ENCODE peak calls at places on chromosomes 16 and 17, in six cellular contexts. V, G, K, S, N and Q are unnamed samples.

GRCh38 chr17:40498281-40499084 is 2.9 kb downstream of the TNS4 start:
- DNase-seq in S (no peak), G (no peak), K (no peak), N (no peak), V (no peak), Q (no peak)

GRCh38 chr17:47995241-47995935 is 24.5 kb downstream of the CDK5RAP3 start:
- DNase-seq in K (no peak), S (no peak), G (no peak), N (no peak), V (no peak), Q (no peak)

GRCh38 chr16:70482624-70483023 is 28.2 kb downstream of the FCSK start:
- DNase-seq in S (no peak), N (no peak), V (no peak), K (no peak), G (no peak), Q (no peak)

GRCh38 chr17:58364270-58364942 is 12.4 kb upstream of the SUPT4H1 start:
- DNase-seq in S (peak; percentile 50), G (no peak), V (no peak), N (no peak), K (no peak), Q (no peak)

GRCh38 chr17:46135879-46136562 is 57.2 kb downstream of the KANSL1 start:
- DNase-seq in V (no peak), N (no peak), S (no peak), K (no peak), G (no peak), Q (no peak)

GRCh38 chr17:44266402-44267164 is 1.4 kb downstream of the SLC4A1 start:
- DNase-seq in K (no peak), G (no peak), V (no peak), S (no peak), N (no peak), Q (no peak)

GRCh38 chr17:64129515-64129764 is 504 bp downstream of the ERN1 start:
- DNase-seq in V (no peak), N (no peak), S (no peak), G (no peak), K (no peak), Q (no peak)

GRCh38 chr17:58363457-58364185 is 11.6 kb upstream of the SUPT4H1 start:
- DNase-seq in K (no peak), G (no peak), S (no peak), N (no peak), V (no peak), Q (no peak)

GRCh38 chr17:17063546-17064122 is 21.4 kb downstream of the MPRIP start:
- DNase-seq in K (no peak), S (no peak), G (peak; percentile 60), V (no peak), N (no peak), Q (peak; percentile 94)

GRCh38 chr17:30332057-30332542 is 1.8 kb downstream of the TMIGD1 start:
- DNase-seq in K (no peak), N (peak; percentile 14), S (peak; percentile 45), G (no peak), V (peak; percentile 22), Q (no peak)

GRCh38 chr17:37177234-37177633 is 198.6 kb upstream of the C17orf78 start:
- DNase-seq in N (no peak), V (no peak), S (no peak), G (no peak), K (no peak), Q (no peak)

GRCh38 chr16:19481769-19482168 is 40.1 kb downstream of the GDE1 start:
- DNase-seq in V (no peak), K (no peak), N (no peak), S (no peak), G (no peak), Q (no peak)

GRCh38 chr17:16293918-16294317 is 59.4 kb downstream of the CENPV start:
- DNase-seq in K (no peak), N (no peak), S (no peak), V (no peak), G (no peak), Q (no peak)

GRCh38 chr16:59540621-59541020 is 806.5 kb upstream of the GOT2 start:
- DNase-seq in V (no peak), G (no peak), S (no peak), N (no peak), K (no peak), Q (no peak)

GRCh38 chr17:79966681-79967080 is 69.0 kb downstream of the TBC1D16 start:
- DNase-seq in V (no peak), S (peak; percentile 33), K (no peak), N (no peak), G (no peak), Q (no peak)

GRCh38 chr16:568401-569258 is 1.1 kb upstream of the PIGQ start:
- DNase-seq in V (no peak), G (no peak), S (no peak), K (no peak), N (no peak), Q (no peak)

GRCh38 chr16:566475-567361 is at the start of gene NHLRC4:
- DNase-seq in N (peak; percentile 90), S (peak; percentile 86), K (peak; percentile 65), V (peak; percentile 25), G (peak; percentile 65), Q (peak; percentile 79)

GRCh38 chr16:565420-566330 is 1.1 kb upstream of the NHLRC4 start:
- DNase-seq in G (no peak), K (no peak), V (no peak), N (no peak), S (peak; percentile 48), Q (no peak)

GRCh38 chr16:569445-570254 is at the start of gene PIGQ:
- DNase-seq in G (peak; percentile 46), S (peak; percentile 69), K (peak; percentile 60), N (peak; percentile 79), V (peak; percentile 51), Q (peak; percentile 64)

DNA sequence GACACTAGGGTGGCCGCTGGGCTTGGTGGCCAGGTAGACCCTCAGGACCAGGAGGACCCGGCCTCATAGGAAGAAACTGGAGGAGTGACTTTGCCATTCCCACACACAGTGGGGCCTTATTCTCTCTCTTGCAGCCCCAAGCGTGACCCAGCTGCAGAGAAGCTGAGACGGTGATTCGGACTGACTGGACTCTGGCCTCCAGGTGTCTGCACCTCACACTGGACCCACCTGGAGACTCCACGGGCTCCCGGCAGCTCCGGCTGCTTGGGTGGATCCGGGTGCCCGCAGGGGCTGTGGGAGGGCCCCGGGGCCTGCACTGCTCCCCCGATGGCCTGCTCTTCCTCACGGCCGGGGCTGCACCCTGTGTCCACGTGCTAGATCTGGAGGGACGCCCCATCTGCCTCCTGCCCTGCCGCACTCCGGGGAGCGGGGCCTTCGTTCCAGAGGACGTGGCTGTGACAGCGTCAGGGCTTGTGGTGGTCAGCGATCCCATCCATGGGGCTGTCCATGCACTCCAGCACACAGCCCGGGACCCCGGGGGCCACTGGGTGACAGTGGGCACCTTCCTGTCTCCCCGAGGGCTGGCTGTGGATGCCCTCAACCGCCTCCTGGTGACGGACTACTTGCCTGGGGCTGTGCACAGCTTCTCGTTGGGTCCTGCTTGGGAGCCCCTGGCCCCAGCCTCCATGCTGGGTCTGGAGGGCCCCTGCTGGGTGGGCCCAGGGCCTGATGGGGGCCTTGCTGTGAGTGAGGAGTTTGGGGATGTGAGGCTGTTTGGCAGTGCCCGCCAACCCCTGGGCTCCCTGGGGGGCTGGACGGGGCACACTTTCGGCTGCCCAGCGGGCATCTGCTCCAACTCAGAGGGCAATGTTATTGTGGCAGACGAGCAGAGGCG is 804 bp downstream of the NHLRC4 start:
- DNase-seq in S (no peak), N (no peak), K (no peak), V (no peak), G (no peak), Q (no peak)
- H3K4me3 ChIP-seq in S (no peak overlapping the region), N (peak overlapping the region; percentile 46), K (no peak overlapping the region), V (peak overlapping the region; percentile 47), G (peak overlapping the region; percentile 33), Q (peak overlapping the region; percentile 22)

GRCh38 chr17:22131740-22132139 is 439.4 kb downstream of the KCNJ18 start:
- DNase-seq in S (no peak), N (no peak), K (no peak), V (no peak), G (no peak), Q (no peak)
- H3K9me3 ChIP-seq in S (peaks cover 3% of the 10 kb centered on the region), N (peaks cover 9% of the 10 kb centered on the region), K (peaks cover 15% of the 10 kb centered on the region), V (no peaks in the 10 kb centered on the region), G (no peaks in the 10 kb centered on the region), Q (no peaks in the 10 kb centered on the region)

GRCh38 chr17:75272848-75273184 is 1.8 kb upstream of the MIF4GD start:
- DNase-seq in K (no peak), S (no peak), N (peak; percentile 33), V (no peak), G (no peak), Q (no peak)

GRCh38 chr17:75271233-75271954 is 363 bp upstream of the MIF4GD start:
- DNase-seq in V (peak; percentile 79), S (peak; percentile 74), G (peak; percentile 63), N (peak; percentile 97), K (peak; percentile 54), Q (peak; percentile 66)

GRCh38 chr17:75271955-75272847 is 1.2 kb upstream of the MIF4GD start:
- DNase-seq in K (no peak), V (no peak), G (no peak), N (peak; percentile 76), S (peak; percentile 46), Q (no peak)

GRCh38 chr17:75270218-75270965 is 639 bp downstream of the MIF4GD start:
- DNase-seq in K (peak; percentile 76), V (peak; percentile 31), N (peak; percentile 84), S (peak; percentile 80), G (peak; percentile 35), Q (peak; percentile 59)

DNA sequence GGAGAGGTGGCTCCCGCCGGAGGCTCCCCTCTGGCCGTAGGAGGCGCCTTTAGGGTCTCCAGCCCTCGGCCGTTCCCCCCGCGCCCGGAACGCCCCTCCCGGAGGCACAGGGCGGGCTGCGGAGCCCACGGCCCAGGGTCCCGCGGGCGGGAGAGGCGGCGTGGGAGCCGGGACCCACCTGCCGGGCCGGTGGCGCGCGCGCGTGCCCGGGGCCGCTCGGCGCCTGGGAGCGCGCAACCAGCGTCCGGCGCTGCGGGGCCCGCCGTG is at the start of gene MIF4GD:
- DNase-seq in N (no peak), G (no peak), S (no peak), K (no peak), V (no peak), Q (no peak)
- H3K36me3 ChIP-seq in N (peaks cover 57% of the 10 kb centered on the region), G (no peaks in the 10 kb centered on the region), S (peaks cover 5% of the 10 kb centered on the region), K (peaks cover 3% of the 10 kb centered on the region), V (peaks cover 12% of the 10 kb centered on the region), Q (peaks cover 16% of the 10 kb centered on the region)

GRCh38 chr16:17529982-17530760 is 59.4 kb upstream of the XYLT1 start:
- DNase-seq in N (no peak), V (no peak), G (no peak), K (no peak), S (no peak), Q (no peak)
- H3K4me3 ChIP-seq in N (no peak overlapping the region), V (peak overlapping the region; percentile 58), G (peak overlapping the region; percentile 10), K (no peak overlapping the region), S (no peak overlapping the region), Q (no peak overlapping the region)

GRCh38 chr17:82299452-82299851 is 18.0 kb downstream of the CD7 start:
- DNase-seq in V (no peak), S (no peak), K (no peak), G (no peak), N (no peak), Q (no peak)

GRCh38 chr17:82297280-82297803 is 20.1 kb downstream of the CD7 start:
- DNase-seq in S (peak; percentile 91), G (peak; percentile 80), N (peak; percentile 71), K (peak; percentile 84), V (peak; percentile 82), Q (peak; percentile 82)

GRCh38 chr17:82296511-82297279 is 20.7 kb downstream of the CD7 start:
- DNase-seq in K (no peak), G (no peak), N (peak; percentile 38), S (no peak), V (no peak), Q (no peak)

GRCh38 chr17:82298538-82299421 is 18.6 kb downstream of the CD7 start:
- DNase-seq in S (no peak), G (no peak), V (no peak), N (no peak), K (no peak), Q (no peak)

GRCh38 chr17:82297804-82298537 is 19.4 kb downstream of the CD7 start:
- DNase-seq in K (peak; percentile 83), V (peak; percentile 93), S (peak; percentile 95), G (peak; percentile 82), N (peak; percentile 90), Q (peak; percentile 86)
- H3K9me3 ChIP-seq in K (no peaks in the 10 kb centered on the region), V (no peaks in the 10 kb centered on the region), S (no peaks in the 10 kb centered on the region), G (no peaks in the 10 kb centered on the region), N (no peaks in the 10 kb centered on the region), Q (no peaks in the 10 kb centered on the region)